ENCODE peak calls at places on chromosomes 7 and 10, in six cellular contexts. H, T, L, I, R and Y are unnamed samples.

GRCh38 chr7:115032986-115033385 is 111.1 kb downstream of the MDFIC start:
- DNase-seq in H (no peak), T (no peak), L (no peak), I (no peak), R (no peak), Y (no peak)

GRCh38 chr10:13340626-13341370 is 7.3 kb downstream of the SEPHS1 start:
- DNase-seq in H (no peak), T (no peak), L (no peak), I (no peak), R (no peak), Y (no peak)

GRCh38 chr10:8392216-8392615 is 337.7 kb downstream of the GATA3 start:
- DNase-seq in H (no peak), T (no peak), L (no peak), I (no peak), R (peak; percentile 58), Y (no peak)

GRCh38 chr10:59623100-59623822 is 86.4 kb downstream of the SLC16A9 start:
- DNase-seq in H (no peak), T (no peak), L (no peak), I (no peak), R (no peak), Y (no peak)

GRCh38 chr10:93458821-93459257 is 23.3 kb downstream of the MYOF start:
- DNase-seq in H (no peak), T (peak; percentile 71), L (no peak), I (no peak), R (peak; percentile 100), Y (peak; percentile 62)

GRCh38 chr7:11413901-11414300 is 418.1 kb downstream of the THSD7A start:
- DNase-seq in H (no peak), T (no peak), L (no peak), I (no peak), R (no peak), Y (no peak)

GRCh38 chr7:4406288-4407058 is 275.6 kb upstream of the FOXK1 start:
- DNase-seq in H (no peak), T (no peak), L (no peak), I (no peak), R (no peak), Y (peak; percentile 17)

GRCh38 chr7:11191574-11192220 is 218.0 kb downstream of the PHF14 start:
- DNase-seq in H (no peak), T (no peak), L (peak; percentile 18), I (no peak), R (no peak), Y (no peak)

GRCh38 chr7:34058791-34059550 is 153.6 kb downstream of the BMPER start:
- DNase-seq in H (peak; percentile 80), T (no peak), L (no peak), I (no peak), R (no peak), Y (no peak)

GRCh38 chr7:22343071-22343470 is 13.9 kb downstream of the RAPGEF5 start:
- DNase-seq in H (no peak), T (no peak), L (no peak), I (no peak), R (no peak), Y (no peak)

GRCh38 chr7:34838329-34838728 is 180.3 kb downstream of the NPSR1 start:
- DNase-seq in H (no peak), T (no peak), L (peak; percentile 58), I (no peak), R (no peak), Y (no peak)

GRCh38 chr10:47451275-47451997 is 32.5 kb downstream of the ANXA8 start:
- DNase-seq in H (no peak), T (no peak), L (no peak), I (no peak), R (no peak), Y (no peak)

GRCh38 chr7:60706-61105 is 131.7 kb upstream of the FAM20C start:
- DNase-seq in H (no peak), T (peak; percentile 26), L (no peak), I (no peak), R (no peak), Y (no peak)

GRCh38 chr7:116633131-116633988 is 38.6 kb upstream of the MET start:
- DNase-seq in H (no peak), T (peak; percentile 79), L (no peak), I (no peak), R (peak; percentile 58), Y (no peak)

GRCh38 chr7:144776447-144776846 is 59.4 kb downstream of the TPK1 start:
- DNase-seq in H (no peak), T (no peak), L (no peak), I (no peak), R (no peak), Y (no peak)

GRCh38 chr7:4730971-4731370 is 44.5 kb upstream of the AP5Z1 start:
- DNase-seq in H (no peak), T (no peak), L (no peak), I (no peak), R (no peak), Y (no peak)

GRCh38 chr7:79452495-79453265 is 787 bp downstream of the MAGI2 start:
- DNase-seq in H (peak; percentile 43), T (peak; percentile 48), L (no peak), I (peak; percentile 73), R (peak; percentile 62), Y (no peak)

GRCh38 chr10:76035728-76036409 is 604.4 kb downstream of the LRMDA start:
- DNase-seq in H (no peak), T (no peak), L (peak; percentile 8), I (no peak), R (no peak), Y (no peak)

GRCh38 chr10:44173558-44173894 is 211.4 kb downstream of the CXCL12 start:
- DNase-seq in H (no peak), T (no peak), L (no peak), I (no peak), R (no peak), Y (no peak)

GRCh38 chr10:64814201-64814600 is 1293.0 kb downstream of the REEP3 start:
- DNase-seq in H (no peak), T (no peak), L (no peak), I (no peak), R (no peak), Y (no peak)

GRCh38 chr7:1078985-1079384 is 8.9 kb upstream of the GPER1 start:
- DNase-seq in H (no peak), T (no peak), L (no peak), I (no peak), R (no peak), Y (no peak)

GRCh38 chr10:102796407-102797176 is 40.6 kb downstream of the CYP17A1 start:
- DNase-seq in H (peak; percentile 90), T (peak; percentile 94), L (no peak), I (no peak), R (peak; percentile 73), Y (peak; percentile 65)

GRCh38 chr7:50304911-50305621 is 550 bp downstream of the IKZF1 start:
- DNase-seq in H (no peak), T (no peak), L (no peak), I (peak; percentile 67), R (no peak), Y (no peak)

GRCh38 chr7:145224775-145225174 is 388.9 kb upstream of the TPK1 start:
- DNase-seq in H (no peak), T (no peak), L (no peak), I (no peak), R (no peak), Y (no peak)

GRCh38 chr7:2923291-2923781 is 79.2 kb upstream of the GNA12 start:
- DNase-seq in H (no peak), T (no peak), L (no peak), I (no peak), R (no peak), Y (no peak)

GRCh38 chr7:40437498-40437897 is 302.7 kb downstream of the SUGCT start:
- DNase-seq in H (peak; percentile 48), T (no peak), L (no peak), I (no peak), R (peak; percentile 91), Y (no peak)

GRCh38 chr10:110344622-110345021 is 39.9 kb upstream of the SMNDC1 start:
- DNase-seq in H (no peak), T (no peak), L (no peak), I (no peak), R (no peak), Y (no peak)

GRCh38 chr7:26197153-26198115 is 3.1 kb downstream of the HNRNPA2B1 start:
- DNase-seq in H (no peak), T (no peak), L (no peak), I (peak; percentile 57), R (no peak), Y (peak; percentile 74)

GRCh38 chr10:123141791-123142700 is 5.9 kb upstream of the HMX2 start:
- DNase-seq in H (no peak), T (no peak), L (no peak), I (no peak), R (no peak), Y (no peak)

GRCh38 chr7:83976302-83976701 is 218.3 kb downstream of the SEMA3A start:
- DNase-seq in H (peak; percentile 37), T (no peak), L (peak; percentile 31), I (peak; percentile 79), R (peak; percentile 67), Y (peak; percentile 42)

GRCh38 chr10:110404825-110405224 is 92.9 kb upstream of the DUSP5 start:
- DNase-seq in H (no peak), T (no peak), L (no peak), I (no peak), R (no peak), Y (no peak)

GRCh38 chr10:101123815-101124617 is 7.1 kb upstream of the TLX1 start:
- DNase-seq in H (no peak), T (peak; percentile 39), L (no peak), I (no peak), R (no peak), Y (no peak)